ENCODE peak calls at places on chromosome 14, in five cellular contexts. A is H4; Y is stimulated activated CD8-positive, alpha-beta memory T cell treated with anti-CD3 and anti-CD28 coated beads, Interleukin-4, amount 100 ng/mL, for 48 hours; M is endothelial cell; W is NCI-H345. K is an unnamed sample.

GRCh38 chr14:20400965-20401593 is 12.2 kb downstream of the TEP1 start:
- DNase-seq in M (no peak), Y (peak), W (no peak), A (no peak), K (peak)

GRCh38 chr14:104876251-104876699 is 11.2 kb downstream of the CEP170B start:
- DNase-seq in M (peak), Y (peak), W (peak), A (no peak), K (no peak)

GRCh38 chr14:44448816-44449411 is 58.2 kb downstream of the FSCB start:
- DNase-seq in M (no peak), Y (no peak), A (no peak), W (no peak), K (no peak)

GRCh38 chr14:68286667-68287066 is 467.1 kb downstream of the RAD51B start:
- DNase-seq in Y (no peak), W (no peak), M (no peak), A (no peak), K (no peak)

GRCh38 chr14:68589447-68590232 is 203.2 kb downstream of the ZFP36L1 start:
- DNase-seq in A (peak), Y (no peak), M (no peak), W (no peak), K (no peak)

GRCh38 chr14:103555559-103556337 is 6.7 kb downstream of the BAG5 start:
- DNase-seq in Y (no peak), W (no peak), M (no peak), A (no peak), K (no peak)

GRCh38 chr14:99175331-99176155 is 96.5 kb downstream of the BCL11B start:
- DNase-seq in Y (no peak), M (no peak), A (no peak), W (no peak), K (no peak)

GRCh38 chr14:105568859-105569766 is 42.7 kb downstream of the TMEM121 start:
- DNase-seq in M (no peak), W (no peak), A (no peak), Y (no peak), K (no peak)

GRCh38 chr14:80996049-80996901 is 40.9 kb downstream of the TSHR start:
- DNase-seq in W (peak), M (peak), Y (peak), A (peak), K (peak)

GRCh38 chr14:24392327-24393098 is 6.3 kb upstream of the NYNRIN start:
- DNase-seq in A (no peak), M (no peak), W (peak), Y (no peak), K (peak)

GRCh38 chr14:32250681-32251080 is 47.6 kb upstream of the RNU6-8 start:
- DNase-seq in W (no peak), M (no peak), Y (no peak), A (no peak), K (no peak)

GRCh38 chr14:64531567-64531966 is 9.0 kb upstream of the HSPA2 start:
- DNase-seq in M (no peak), Y (no peak), W (no peak), A (no peak), K (no peak)

GRCh38 chr14:91383439-91383838 is 34.2 kb downstream of the CCDC88C start:
- DNase-seq in M (no peak), Y (no peak), A (no peak), W (peak), K (peak)

GRCh38 chr14:97580923-97581495 is 783.8 kb downstream of the VRK1 start:
- DNase-seq in Y (no peak), W (peak), A (no peak), M (peak), K (peak)

GRCh38 chr14:24233538-24233866 is 773 bp downstream of the GMPR2 start:
- DNase-seq in Y (peak), A (no peak), M (no peak), W (no peak), K (no peak)

GRCh38 chr14:24563505-24563904 is 12.5 kb downstream of the CTSG start:
- DNase-seq in M (no peak), A (no peak), W (no peak), Y (no peak), K (no peak)

GRCh38 chr14:98647754-98648153 is 624.2 kb downstream of the BCL11B start:
- DNase-seq in W (no peak), A (no peak), M (no peak), Y (no peak), K (no peak)

GRCh38 chr14:103190731-103191130 is 67.5 kb downstream of the TNFAIP2 start:
- DNase-seq in W (no peak), Y (no peak), A (no peak), M (no peak), K (no peak)

GRCh38 chr14:59215353-59215752 is 26.9 kb downstream of the DAAM1 start:
- DNase-seq in Y (no peak), M (no peak), W (no peak), A (no peak), K (no peak)

GRCh38 chr14:24132061-24132685 is 1.7 kb downstream of the FITM1 start:
- DNase-seq in A (no peak), W (no peak), M (no peak), Y (peak), K (peak)

GRCh38 chr14:74612346-74613021 is 447 bp upstream of the LTBP2 start:
- DNase-seq in W (peak), M (peak), Y (peak), A (peak), K (peak)

GRCh38 chr14:85867450-85867849 is 337.5 kb downstream of the FLRT2 start:
- DNase-seq in Y (no peak), A (peak), W (no peak), M (peak), K (peak)

K was measured in NCI-H69.